ENCODE peak calls at places on chromosomes 5 and 9, in ten cellular contexts. Q is right lobe of liver, V is stomach, B is transverse colon, U is body of pancreas, O is A549, K is HepG2, G is spleen, C is uterus, L is IMR-90. I is an unnamed sample.

GRCh38 chr9:96565684-96566360 is 53.8 kb downstream of the CDC14B start:
- DNase-seq in U (no peak), K (no peak), G (no peak), L (peak; percentile 34), V (no peak), O (no peak), B (peak; percentile 13), C (no peak), Q (no peak), I (peak; percentile 43)

GRCh38 chr9:33619666-33620404 is 95.8 kb downstream of the ANKRD18B start:
- DNase-seq in L (peak; percentile 97), G (no peak), Q (no peak), K (peak; percentile 40), U (no peak), O (peak; percentile 88), C (no peak), B (no peak), V (no peak), I (no peak)

GRCh38 chr5:81401266-81401665 is 7.3 kb upstream of the ACOT12 start:
- DNase-seq in L (no peak), C (no peak), Q (no peak), B (no peak), O (no peak), U (no peak), K (no peak), V (no peak), G (no peak), I (no peak)

GRCh38 chr5:34534237-34535108 is 121.7 kb upstream of the RAI14 start:
- DNase-seq in L (peak; percentile 97), V (no peak), O (no peak), U (no peak), C (no peak), Q (no peak), K (peak; percentile 14), B (no peak), G (no peak), I (peak; percentile 35)

GRCh38 chr5:54302267-54302687 is 8.1 kb downstream of the ARL15 start:
- DNase-seq in O (no peak), U (no peak), Q (no peak), K (no peak), C (no peak), V (no peak), G (no peak), B (no peak), L (peak; percentile 37), I (no peak)

GRCh38 chr5:126198509-126198908 is 224.7 kb upstream of the GRAMD2B start:
- DNase-seq in B (no peak), Q (no peak), L (no peak), U (no peak), V (no peak), O (no peak), K (no peak), C (no peak), G (no peak), I (no peak)

GRCh38 chr9:109108318-109108717 is 11.4 kb downstream of the TMEM245 start:
- DNase-seq in G (no peak), L (peak; percentile 71), C (no peak), U (no peak), V (no peak), O (no peak), Q (no peak), B (no peak), K (no peak), I (no peak)

GRCh38 chr5:154086641-154087040 is 47.9 kb downstream of the MFAP3 start:
- DNase-seq in L (no peak), B (no peak), Q (no peak), G (no peak), C (no peak), O (no peak), K (no peak), V (no peak), U (no peak), I (no peak)

GRCh38 chr5:181054138-181054537 is 14.1 kb downstream of the BTNL9 start:
- DNase-seq in Q (no peak), O (no peak), K (no peak), C (no peak), G (no peak), U (no peak), B (no peak), V (no peak), L (no peak), I (no peak)

GRCh38 chr9:70477146-70477745 is 62.8 kb upstream of the KLF9 start:
- DNase-seq in K (no peak), G (no peak), B (no peak), Q (no peak), U (peak; percentile 25), V (no peak), L (peak; percentile 55), O (no peak), C (no peak), I (peak; percentile 42)

GRCh38 chr5:169548315-169548714 is 35.3 kb upstream of the SPDL1 start:
- DNase-seq in G (no peak), K (peak; percentile 5), Q (no peak), V (no peak), L (peak; percentile 24), O (peak; percentile 68), U (no peak), C (no peak), B (no peak), I (peak; percentile 22)

GRCh38 chr9:94256007-94256406 is 3.1 kb upstream of the ZNF169 start:
- DNase-seq in O (no peak), C (no peak), K (no peak), V (no peak), G (no peak), U (no peak), Q (no peak), B (no peak), L (no peak), I (no peak)

GRCh38 chr9:94259077-94259847 is at the start of gene ZNF169:
- DNase-seq in O (peak; percentile 87), B (peak; percentile 94), Q (peak; percentile 93), U (peak; percentile 88), G (peak; percentile 99), C (peak; percentile 89), K (peak; percentile 81), V (peak; percentile 93), L (peak; percentile 82), I (peak; percentile 99)
- TF ChIP-seq POLR2A in O (peak; percentile 83), B (peak; percentile 65), Q (peak; percentile 24), U (peak; percentile 67), G (no peak), C (peak; percentile 21), K (peak; percentile 83), V (no peak), L (peak; percentile 57), I (peak; percentile 87)

GRCh38 chr9:72353455-72354116 is 11.4 kb downstream of the ZFAND5 start:
- DNase-seq in B (no peak), L (no peak), Q (no peak), K (peak; percentile 38), O (peak; percentile 30), C (no peak), U (no peak), V (no peak), G (no peak), I (no peak)

GRCh38 chr9:72355153-72355552 is 9.9 kb downstream of the ZFAND5 start:
- DNase-seq in C (no peak), U (no peak), G (no peak), Q (no peak), B (no peak), V (no peak), O (peak; percentile 20), L (no peak), K (no peak), I (no peak)

GRCh38 chr9:72351538-72352453 is 13.2 kb downstream of the ZFAND5 start:
- DNase-seq in B (no peak), O (peak; percentile 83), Q (no peak), G (peak; percentile 48), C (no peak), L (peak; percentile 91), K (no peak), U (no peak), V (no peak), I (peak; percentile 46)

GRCh38 chr9:72354704-72355103 is 10.3 kb downstream of the ZFAND5 start:
- DNase-seq in B (no peak), O (peak; percentile 19), K (no peak), G (no peak), V (no peak), L (no peak), Q (no peak), U (no peak), C (no peak), I (no peak)

GRCh38 chr9:72352911-72353388 is 12.1 kb downstream of the ZFAND5 start:
- DNase-seq in B (no peak), O (peak; percentile 63), V (no peak), U (no peak), L (peak; percentile 42), Q (no peak), K (no peak), G (no peak), C (no peak), I (no peak)
- TF ChIP-seq POLR2A in B (peak; percentile 8), O (no peak), V (no peak), U (no peak), L (peak; percentile 65), Q (no peak), K (no peak), G (no peak), C (no peak), I (no peak)

DNA sequence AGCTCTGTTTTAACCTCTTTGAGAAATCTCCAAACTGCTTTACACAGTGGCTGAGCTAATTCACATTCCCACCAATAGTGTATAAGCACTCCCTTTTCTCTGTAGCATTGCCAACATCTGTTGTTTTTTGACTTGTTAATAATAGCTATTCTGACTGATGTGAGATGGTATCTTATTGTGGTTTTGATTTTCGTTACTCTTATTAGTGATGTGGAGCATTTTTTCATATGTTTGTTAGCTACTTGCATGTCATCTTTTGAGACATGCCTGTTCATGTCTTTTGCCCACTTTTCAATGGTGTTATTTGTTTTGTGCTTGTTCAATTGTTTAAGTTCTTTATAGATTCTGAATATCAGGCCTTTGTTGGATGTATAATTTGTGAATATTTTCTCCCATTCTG is 225.2 kb upstream of the TRPC7 start:
- DNase-seq in C (no peak), Q (no peak), B (no peak), G (no peak), K (no peak), L (no peak), O (no peak), V (no peak), U (no peak), I (no peak)
- TF ChIP-seq POLR2A in C (no peak), Q (no peak), B (no peak), G (no peak), K (no peak), L (no peak), O (no peak), V (no peak), U (no peak), I (no peak)

DNA sequence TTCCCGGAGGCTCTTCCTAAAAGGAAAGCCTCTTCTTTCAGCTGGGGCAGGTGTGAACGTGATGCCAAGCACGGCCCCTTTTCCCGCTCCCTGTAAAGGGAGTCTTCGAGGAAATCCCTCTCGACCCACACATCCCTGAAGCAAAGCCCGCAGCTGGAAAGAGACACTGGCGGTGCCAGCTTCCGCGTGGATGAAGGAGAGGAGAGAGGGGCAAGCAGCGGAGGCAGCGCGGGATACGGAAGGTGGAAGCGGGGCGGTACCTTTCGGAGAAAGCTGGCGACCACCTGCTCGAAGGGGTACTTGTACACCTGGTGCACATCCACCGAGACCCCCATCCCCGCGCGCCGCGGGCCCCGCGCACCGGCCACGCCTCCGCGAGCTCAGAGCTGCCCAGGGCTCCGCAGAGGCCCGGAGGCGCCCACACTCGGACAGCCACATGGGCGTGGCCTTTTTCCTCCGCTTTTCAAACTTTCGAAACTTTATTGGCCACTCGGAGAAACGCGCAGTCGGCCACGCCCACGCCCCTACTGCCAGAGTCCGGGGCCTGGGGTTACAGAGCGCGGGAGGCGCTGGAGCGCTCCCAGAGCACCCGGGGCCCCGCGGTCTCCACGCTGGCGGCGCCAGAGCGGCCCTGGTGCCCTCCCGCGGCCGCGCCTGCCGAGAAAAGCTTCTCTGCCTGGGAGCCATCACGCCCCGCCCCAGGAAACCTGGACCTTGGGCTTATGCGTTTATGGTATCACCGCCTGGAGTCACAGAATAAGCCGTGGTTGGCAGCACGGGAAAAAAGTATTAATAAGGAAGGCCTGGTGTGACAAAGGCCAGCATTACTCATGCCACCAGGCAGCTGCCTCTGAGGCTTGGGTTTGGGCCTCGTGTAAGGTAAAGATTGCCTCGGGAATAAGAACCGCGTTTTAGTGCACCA is at the start of gene PRELID2:
- DNase-seq in L (peak; percentile 84), C (peak; percentile 86), G (peak; percentile 92), U (peak; percentile 93), B (peak; percentile 94), K (peak; percentile 89), V (peak; percentile 94), Q (peak; percentile 93), O (peak; percentile 88), I (peak; percentile 84)
- TF ChIP-seq POLR2A in L (peak; percentile 52), C (peak; percentile 54), G (peak; percentile 55), U (peak; percentile 90), B (peak; percentile 77), K (peak; percentile 89), V (no peak), Q (peak; percentile 81), O (peak; percentile 62), I (peak; percentile 64)

I was measured in H54.